ENCODE peak calls at places on chromosomes 2 and 18, in six cellular contexts. A is aorta; D is dorsolateral prefrontal cortex; V is RPMI7951; L is activated CD4-positive, alpha-beta T cell treated with anti-CD3 and anti-CD28 coated beads, Interleukin-2, amount 50 U/mL, for 48 hours; Z is hippocampal formation. N is an unnamed sample.

GRCh38 chr2:85772019-85772745 is 18.4 kb downstream of the ATOH8 start:
- DNase-seq in A (peak; percentile 100), D (peak; percentile 97), V (peak; percentile 100), L (no peak), Z (peak; percentile 99), N (peak; percentile 100)

GRCh38 chr2:29629495-29629894 is 291.9 kb downstream of the ALK start:
- DNase-seq in A (no peak), D (no peak), V (no peak), L (no peak), Z (no peak), N (no peak)

GRCh38 chr18:23354625-23355024 is 98.5 kb upstream of the RIOK3 start:
- DNase-seq in A (no peak), D (no peak), V (peak; percentile 77), L (no peak), Z (no peak), N (peak; percentile 65)

GRCh38 chr2:152505495-152505906 is 170.5 kb downstream of the FMNL2 start:
- DNase-seq in A (peak; percentile 61), D (no peak), V (peak; percentile 79), L (no peak), Z (peak; percentile 50), N (peak; percentile 57)

GRCh38 chr2:176098366-176099158 is 1.0 kb upstream of the HOXD12 start:
- DNase-seq in A (no peak), D (no peak), V (peak; percentile 46), L (no peak), Z (no peak), N (peak; percentile 34)

GRCh38 chr2:151792589-151792988 is 35.6 kb downstream of the ARL5A start:
- DNase-seq in A (no peak), D (no peak), V (no peak), L (no peak), Z (no peak), N (no peak)

GRCh38 chr2:145764631-145765030 is 1244.7 kb upstream of the ZEB2 start:
- DNase-seq in A (no peak), D (no peak), V (peak; percentile 37), L (no peak), Z (no peak), N (no peak)

GRCh38 chr2:33126973-33127372 is 180.2 kb downstream of the LTBP1 start:
- DNase-seq in A (no peak), D (no peak), V (peak; percentile 69), L (no peak), Z (no peak), N (peak; percentile 49)

GRCh38 chr2:160402997-160403979 is 90.3 kb downstream of the RBMS1 start:
- DNase-seq in A (no peak), D (no peak), V (peak; percentile 53), L (no peak), Z (no peak), N (peak; percentile 66)

GRCh38 chr2:47028846-47029560 is 113.4 kb upstream of the MCFD2 start:
- DNase-seq in A (peak; percentile 56), D (no peak), V (no peak), L (no peak), Z (no peak), N (no peak)

GRCh38 chr2:187302619-187303018 is 145.4 kb downstream of the CALCRL start:
- DNase-seq in A (no peak), D (no peak), V (no peak), L (no peak), Z (no peak), N (peak; percentile 42)

GRCh38 chr2:240565267-240566202 is 2.7 kb upstream of the RNPEPL1 start:
- DNase-seq in A (peak; percentile 89), D (peak; percentile 55), V (peak; percentile 96), L (peak; percentile 92), Z (no peak), N (peak; percentile 75)

GRCh38 chr2:96551605-96552283 is 15.2 kb downstream of the ARID5A start:
- DNase-seq in A (peak; percentile 77), D (no peak), V (no peak), L (no peak), Z (no peak), N (no peak)

GRCh38 chr2:37589298-37589697 is 82.1 kb downstream of the CDC42EP3 start:
- DNase-seq in A (no peak), D (no peak), V (peak; percentile 51), L (no peak), Z (no peak), N (peak; percentile 46)

GRCh38 chr2:149692837-149693518 is 105.4 kb upstream of the MMADHC start:
- DNase-seq in A (no peak), D (no peak), V (no peak), L (no peak), Z (no peak), N (peak; percentile 49)

GRCh38 chr2:224077773-224078507 is 38.9 kb upstream of the SERPINE2 start:
- DNase-seq in A (no peak), D (no peak), V (no peak), L (no peak), Z (no peak), N (no peak)

GRCh38 chr2:88159955-88160415 is 10.2 kb upstream of the THNSL2 start:
- DNase-seq in A (no peak), D (no peak), V (peak; percentile 61), L (peak; percentile 65), Z (peak; percentile 74), N (peak; percentile 58)

GRCh38 chr2:104523921-104524320 is 330.0 kb upstream of the POU3F3 start:
- DNase-seq in A (no peak), D (no peak), V (no peak), L (no peak), Z (no peak), N (no peak)

GRCh38 chr2:224716201-224716600 is at the start of gene CCDC195:
- DNase-seq in A (no peak), D (no peak), V (no peak), L (no peak), Z (no peak), N (no peak)

GRCh38 chr18:58565021-58565420 is 63.9 kb downstream of the ALPK2 start:
- DNase-seq in A (no peak), D (no peak), V (no peak), L (no peak), Z (no peak), N (no peak)

GRCh38 chr18:48613589-48613988 is 74.8 kb downstream of the CTIF start:
- DNase-seq in A (peak; percentile 90), D (peak; percentile 86), V (no peak), L (no peak), Z (peak; percentile 78), N (no peak)

GRCh38 chr2:21916934-21917522 is 793.3 kb downstream of the TDRD15 start:
- DNase-seq in A (no peak), D (no peak), V (no peak), L (no peak), Z (no peak), N (no peak)

GRCh38 chr2:207090389-207090788 is 75.4 kb downstream of the KLF7 start:
- DNase-seq in A (no peak), D (no peak), V (no peak), L (no peak), Z (no peak), N (no peak)

GRCh38 chr2:44550571-44550970 is 188.8 kb downstream of the CAMKMT start:
- DNase-seq in A (no peak), D (no peak), V (no peak), L (no peak), Z (no peak), N (peak; percentile 26)

GRCh38 chr2:76675237-76675636 is 846.9 kb downstream of the LRRTM4 start:
- DNase-seq in A (no peak), D (no peak), V (no peak), L (no peak), Z (peak; percentile 15), N (no peak)

N was measured in EL.